ENCODE peak calls at places on chromosomes 3 and 15, in eight cellular contexts. One of them, this sample, is unnamed.

GRCh38 chr15:44099671-44100070 is 95.4 kb downstream of the FRMD5 start:
- DNase-seq in tibial artery: no peak
- DNase-seq in Peyer's patch: no peak
- DNase-seq in fibroblast of the aortic adventitia: peak; percentile 93
- DNase-seq in transverse colon: no peak
- DNase-seq in K562: no peak
- DNase-seq in neural progenitor cell: no peak
- DNase-seq in endodermal cell: no peak
- DNase-seq in this sample: no peak

GRCh38 chr3:183895774-183896173 is 11.1 kb upstream of the PARL start:
- DNase-seq in neural progenitor cell: no peak
- DNase-seq in K562: no peak
- DNase-seq in tibial artery: no peak
- DNase-seq in endodermal cell: peak; percentile 48
- DNase-seq in Peyer's patch: no peak
- DNase-seq in transverse colon: no peak
- DNase-seq in fibroblast of the aortic adventitia: no peak
- DNase-seq in this sample: no peak

GRCh38 chr15:63601727-63602185 is 4.6 kb downstream of the FBXL22 start:
- DNase-seq in transverse colon: peak; percentile 73
- DNase-seq in fibroblast of the aortic adventitia: no peak
- DNase-seq in neural progenitor cell: no peak
- DNase-seq in tibial artery: no peak
- DNase-seq in Peyer's patch: peak; percentile 77
- DNase-seq in endodermal cell: no peak
- DNase-seq in K562: no peak
- DNase-seq in this sample: no peak

GRCh38 chr3:36893137-36893557 is 51.7 kb downstream of the TRANK1 start:
- DNase-seq in neural progenitor cell: no peak
- DNase-seq in tibial artery: no peak
- DNase-seq in K562: peak; percentile 60
- DNase-seq in fibroblast of the aortic adventitia: peak; percentile 71
- DNase-seq in transverse colon: no peak
- DNase-seq in Peyer's patch: peak; percentile 73
- DNase-seq in endodermal cell: no peak
- DNase-seq in this sample: no peak

GRCh38 chr3:65238652-65239051 is 550.9 kb upstream of the ADAMTS9 start:
- DNase-seq in K562: no peak
- DNase-seq in Peyer's patch: no peak
- DNase-seq in transverse colon: no peak
- DNase-seq in neural progenitor cell: no peak
- DNase-seq in fibroblast of the aortic adventitia: no peak
- DNase-seq in tibial artery: no peak
- DNase-seq in endodermal cell: no peak
- DNase-seq in this sample: no peak

GRCh38 chr3:64761729-64762432 is 74.1 kb upstream of the ADAMTS9 start:
- DNase-seq in endodermal cell: no peak
- DNase-seq in Peyer's patch: no peak
- DNase-seq in fibroblast of the aortic adventitia: no peak
- DNase-seq in transverse colon: no peak
- DNase-seq in neural progenitor cell: no peak
- DNase-seq in K562: no peak
- DNase-seq in tibial artery: no peak
- DNase-seq in this sample: no peak

GRCh38 chr3:142057331-142057725 is 92.0 kb downstream of the TFDP2 start:
- DNase-seq in endodermal cell: no peak
- DNase-seq in tibial artery: no peak
- DNase-seq in neural progenitor cell: no peak
- DNase-seq in K562: no peak
- DNase-seq in Peyer's patch: no peak
- DNase-seq in fibroblast of the aortic adventitia: peak; percentile 10
- DNase-seq in transverse colon: no peak
- DNase-seq in this sample: no peak

GRCh38 chr3:138186803-138187295 is 252 bp upstream of the ARMC8 start:
- DNase-seq in endodermal cell: peak; percentile 94
- DNase-seq in neural progenitor cell: peak; percentile 95
- DNase-seq in transverse colon: peak; percentile 94
- DNase-seq in K562: peak; percentile 89
- DNase-seq in fibroblast of the aortic adventitia: no peak
- DNase-seq in tibial artery: peak; percentile 94
- DNase-seq in Peyer's patch: peak; percentile 95
- DNase-seq in this sample: peak; percentile 72

GRCh38 chr3:4754180-4755086 is 224.8 kb upstream of the BHLHE40 start:
- DNase-seq in tibial artery: no peak
- DNase-seq in endodermal cell: no peak
- DNase-seq in fibroblast of the aortic adventitia: no peak
- DNase-seq in transverse colon: no peak
- DNase-seq in neural progenitor cell: no peak
- DNase-seq in Peyer's patch: no peak
- DNase-seq in K562: no peak
- DNase-seq in this sample: peak; percentile 64

GRCh38 chr15:90760661-90761232 is 43.6 kb downstream of the BLM start:
- DNase-seq in transverse colon: no peak
- DNase-seq in K562: no peak
- DNase-seq in fibroblast of the aortic adventitia: no peak
- DNase-seq in Peyer's patch: no peak
- DNase-seq in tibial artery: no peak
- DNase-seq in endodermal cell: no peak
- DNase-seq in neural progenitor cell: no peak
- DNase-seq in this sample: no peak

GRCh38 chr3:101853465-101853864 is 4.2 kb downstream of the NFKBIZ start:
- DNase-seq in endodermal cell: no peak
- DNase-seq in fibroblast of the aortic adventitia: no peak
- DNase-seq in neural progenitor cell: no peak
- DNase-seq in tibial artery: no peak
- DNase-seq in transverse colon: no peak
- DNase-seq in Peyer's patch: no peak
- DNase-seq in K562: no peak
- DNase-seq in this sample: no peak

GRCh38 chr15:83164409-83165404 is 42.9 kb downstream of the HDGFL3 start:
- DNase-seq in endodermal cell: no peak
- DNase-seq in K562: no peak
- DNase-seq in Peyer's patch: no peak
- DNase-seq in transverse colon: no peak
- DNase-seq in neural progenitor cell: no peak
- DNase-seq in fibroblast of the aortic adventitia: peak; percentile 31
- DNase-seq in tibial artery: no peak
- DNase-seq in this sample: no peak

GRCh38 chr15:99447497-99448371 is 118.0 kb upstream of the MEF2A start:
- DNase-seq in tibial artery: peak; percentile 61
- DNase-seq in K562: peak; percentile 25
- DNase-seq in transverse colon: no peak
- DNase-seq in endodermal cell: peak; percentile 89
- DNase-seq in fibroblast of the aortic adventitia: no peak
- DNase-seq in neural progenitor cell: no peak
- DNase-seq in Peyer's patch: peak; percentile 33
- DNase-seq in this sample: no peak

DNA sequence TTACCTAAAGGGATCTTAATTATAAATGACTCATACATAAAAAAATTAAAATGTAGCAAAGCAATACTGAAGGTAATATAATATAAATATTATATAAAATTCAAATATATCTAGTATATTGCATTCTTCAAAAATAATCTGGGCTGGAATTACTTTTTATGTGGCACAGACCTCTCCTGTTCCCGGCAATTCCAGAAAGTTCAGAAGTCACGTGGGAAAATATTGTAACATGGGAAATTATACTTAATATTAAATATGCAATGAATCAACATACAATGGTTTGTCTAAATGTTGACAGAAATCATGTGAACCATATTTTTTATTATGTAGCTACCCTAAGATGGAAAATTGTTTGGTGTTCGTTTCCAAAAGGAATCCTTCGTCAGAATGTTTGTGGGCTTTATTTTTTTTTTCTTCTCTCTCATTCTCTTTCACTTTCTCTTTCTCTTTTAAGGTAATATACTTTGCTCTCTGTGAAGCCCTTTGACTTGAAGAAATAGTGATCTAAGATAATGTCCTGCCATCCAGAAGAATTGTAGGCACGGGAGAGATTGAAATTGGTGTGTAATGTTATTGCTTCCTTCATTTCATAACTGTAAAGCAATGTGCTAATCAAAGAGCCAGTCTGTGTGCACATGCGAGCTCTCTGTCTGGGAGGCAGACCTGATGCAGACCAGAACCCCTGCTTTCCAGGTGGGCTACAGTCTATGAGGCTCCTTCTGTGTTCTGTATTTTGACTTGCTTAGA is 559.4 kb downstream of the NR2F2 start:
- DNase-seq in fibroblast of the aortic adventitia: peak; percentile 2
- DNase-seq in Peyer's patch: no peak
- DNase-seq in K562: no peak
- DNase-seq in neural progenitor cell: peak; percentile 26
- DNase-seq in tibial artery: no peak
- DNase-seq in endodermal cell: no peak
- DNase-seq in transverse colon: no peak
- DNase-seq in this sample: no peak
- H3K4me3 ChIP-seq in fibroblast of the aortic adventitia: peak overlapping the region; percentile 15
- H3K4me3 ChIP-seq in Peyer's patch: peak overlapping the region; percentile 38
- H3K4me3 ChIP-seq in K562: no peak overlapping the region
- H3K4me3 ChIP-seq in neural progenitor cell: no peak overlapping the region
- H3K4me3 ChIP-seq in tibial artery: peak overlapping the region; percentile 38
- H3K4me3 ChIP-seq in endodermal cell: no peak overlapping the region
- H3K4me3 ChIP-seq in transverse colon: peak overlapping the region; percentile 12
- H3K4me3 ChIP-seq in this sample: no peak overlapping the region

GRCh38 chr3:81760924-81761903 is at the start of gene GBE1:
- DNase-seq in endodermal cell: peak; percentile 95
- DNase-seq in neural progenitor cell: peak; percentile 94
- DNase-seq in tibial artery: peak; percentile 98
- DNase-seq in transverse colon: peak; percentile 93
- DNase-seq in Peyer's patch: peak; percentile 96
- DNase-seq in fibroblast of the aortic adventitia: peak; percentile 97
- DNase-seq in K562: peak; percentile 85
- DNase-seq in this sample: peak; percentile 73
- TF ChIP-seq CTCF in endodermal cell: peak; percentile 17
- TF ChIP-seq CTCF in neural progenitor cell: peak; percentile 31
- TF ChIP-seq CTCF in tibial artery: peak; percentile 27
- TF ChIP-seq CTCF in transverse colon: no peak
- TF ChIP-seq CTCF in Peyer's patch: peak; percentile 9
- TF ChIP-seq CTCF in fibroblast of the aortic adventitia: peak; percentile 49
- TF ChIP-seq CTCF in K562: no peak
- TF ChIP-seq CTCF in this sample: peak; percentile 39

GRCh38 chr3:130748520-130748919 is 1.9 kb upstream of the PIK3R4 start:
- DNase-seq in endodermal cell: no peak
- DNase-seq in tibial artery: no peak
- DNase-seq in K562: peak; percentile 14
- DNase-seq in transverse colon: no peak
- DNase-seq in Peyer's patch: no peak
- DNase-seq in neural progenitor cell: no peak
- DNase-seq in fibroblast of the aortic adventitia: no peak
- DNase-seq in this sample: no peak
- H3K4me3 ChIP-seq in endodermal cell: no peak overlapping the region
- H3K4me3 ChIP-seq in tibial artery: no peak overlapping the region
- H3K4me3 ChIP-seq in K562: peak overlapping the region; percentile 85
- H3K4me3 ChIP-seq in transverse colon: no peak overlapping the region
- H3K4me3 ChIP-seq in Peyer's patch: peak overlapping the region; percentile 70
- H3K4me3 ChIP-seq in neural progenitor cell: peak overlapping the region; percentile 91
- H3K4me3 ChIP-seq in fibroblast of the aortic adventitia: no peak overlapping the region
- H3K4me3 ChIP-seq in this sample: peak overlapping the region; percentile 73

GRCh38 chr3:54888873-54889272 is 39.0 kb downstream of the LRTM1 start:
- DNase-seq in fibroblast of the aortic adventitia: no peak
- DNase-seq in transverse colon: no peak
- DNase-seq in tibial artery: no peak
- DNase-seq in Peyer's patch: no peak
- DNase-seq in neural progenitor cell: no peak
- DNase-seq in endodermal cell: no peak
- DNase-seq in K562: no peak
- DNase-seq in this sample: no peak

GRCh38 chr3:54888162-54888561 is 39.7 kb downstream of the LRTM1 start:
- DNase-seq in transverse colon: no peak
- DNase-seq in Peyer's patch: no peak
- DNase-seq in fibroblast of the aortic adventitia: no peak
- DNase-seq in tibial artery: no peak
- DNase-seq in K562: no peak
- DNase-seq in endodermal cell: no peak
- DNase-seq in neural progenitor cell: no peak
- DNase-seq in this sample: no peak

GRCh38 chr3:54889731-54890130 is 38.1 kb downstream of the LRTM1 start:
- DNase-seq in endodermal cell: no peak
- DNase-seq in K562: no peak
- DNase-seq in transverse colon: no peak
- DNase-seq in Peyer's patch: no peak
- DNase-seq in fibroblast of the aortic adventitia: no peak
- DNase-seq in tibial artery: no peak
- DNase-seq in neural progenitor cell: no peak
- DNase-seq in this sample: no peak

GRCh38 chr3:54892168-54892567 is 35.7 kb downstream of the LRTM1 start:
- DNase-seq in transverse colon: no peak
- DNase-seq in neural progenitor cell: no peak
- DNase-seq in K562: no peak
- DNase-seq in tibial artery: no peak
- DNase-seq in fibroblast of the aortic adventitia: no peak
- DNase-seq in Peyer's patch: no peak
- DNase-seq in endodermal cell: peak; percentile 67
- DNase-seq in this sample: no peak

DNA sequence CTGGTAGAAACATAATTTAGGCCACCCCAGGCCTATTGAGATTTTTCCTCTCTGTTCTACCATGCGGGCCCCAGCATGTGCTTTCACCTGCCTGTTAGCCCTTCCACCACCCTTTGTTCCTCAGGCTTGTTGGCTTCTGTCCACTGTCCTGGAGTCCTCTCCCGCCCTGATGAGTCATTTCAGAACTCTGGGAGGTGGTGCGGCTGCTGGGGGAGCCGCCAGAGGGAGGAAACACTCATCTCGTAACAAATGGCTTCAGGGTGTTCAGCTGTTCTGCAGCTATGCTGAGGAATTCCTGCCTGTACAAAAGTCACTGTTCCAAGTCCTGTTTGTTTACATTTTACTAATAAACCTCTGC is 36.3 kb downstream of the LRTM1 start:
- DNase-seq in fibroblast of the aortic adventitia: peak; percentile 96
- DNase-seq in endodermal cell: peak; percentile 72
- DNase-seq in neural progenitor cell: peak; percentile 26
- DNase-seq in transverse colon: peak; percentile 81
- DNase-seq in K562: peak; percentile 42
- DNase-seq in tibial artery: peak; percentile 83
- DNase-seq in Peyer's patch: peak; percentile 79
- DNase-seq in this sample: no peak
- TF ChIP-seq CTCF in fibroblast of the aortic adventitia: peak; percentile 77
- TF ChIP-seq CTCF in endodermal cell: no peak
- TF ChIP-seq CTCF in neural progenitor cell: peak; percentile 5
- TF ChIP-seq CTCF in transverse colon: peak; percentile 52
- TF ChIP-seq CTCF in K562: peak; percentile 16
- TF ChIP-seq CTCF in tibial artery: peak; percentile 20
- TF ChIP-seq CTCF in Peyer's patch: no peak
- TF ChIP-seq CTCF in this sample: no peak

This sample was measured in GM12864.